ENCODE peak calls at places on chromosomes 11 and 22, in eight cellular contexts. B is dorsolateral prefrontal cortex; X is mesothelial cell of epicardium; T is T-cell; K is stimulated activated CD8-positive, alpha-beta memory T cell treated with anti-CD3 and anti-CD28 coated beads, Interleukin-2, amount 100 ng/mL, for 1 hour; E is HT-29; A is activated T-helper 1 cell treated with Interleukin-2 at 50 U/mL for 16 hours; J is DMS53. W is an unnamed sample.

GRCh38 chr22:37443977-37444376 is 16.7 kb upstream of the ELFN2 start:
- DNase-seq in B (no peak), X (no peak), T (no peak), K (no peak), E (no peak), A (no peak), J (no peak), W (no peak)

GRCh38 chr11:64655901-64656601 is 65.0 kb downstream of the SLC22A12 start:
- DNase-seq in B (no peak), X (no peak), T (no peak), K (no peak), E (no peak), A (no peak), J (no peak), W (no peak)

GRCh38 chr22:30609260-30610185 is 2.5 kb downstream of the TCN2 start:
- DNase-seq in B (no peak), X (no peak), T (no peak), K (no peak), E (peak), A (no peak), J (peak), W (no peak)

GRCh38 chr11:13917269-13917668 is 45.3 kb upstream of the SPON1 start:
- DNase-seq in B (no peak), X (no peak), T (no peak), K (no peak), E (no peak), A (no peak), J (no peak), W (no peak)

GRCh38 chr11:6258571-6258998 is 1.1 kb upstream of the CCKBR start:
- DNase-seq in B (peak), X (no peak), T (no peak), K (no peak), E (no peak), A (no peak), J (peak), W (no peak)

GRCh38 chr11:134742228-134742612 is 330.2 kb upstream of the B3GAT1 start:
- DNase-seq in B (no peak), X (no peak), T (peak), K (no peak), E (no peak), A (no peak), J (no peak), W (no peak)

GRCh38 chr22:41264408-41264941 is 21.5 kb downstream of the RANGAP1 start:
- DNase-seq in B (peak), X (no peak), T (no peak), K (no peak), E (no peak), A (no peak), J (no peak), W (no peak)

GRCh38 chr11:114296190-114296978 is at the start of gene NNMT:
- DNase-seq in B (no peak), X (no peak), T (no peak), K (no peak), E (peak), A (no peak), J (peak), W (no peak)

GRCh38 chr11:72591785-72592490 is 82.3 kb downstream of the PDE2A start:
- DNase-seq in B (peak), X (no peak), T (peak), K (peak), E (no peak), A (peak), J (no peak), W (no peak)

GRCh38 chr11:2726964-2727363 is 27.2 kb upstream of the KCNQ1OT1 start:
- DNase-seq in B (no peak), X (no peak), T (no peak), K (no peak), E (no peak), A (no peak), J (no peak), W (no peak)

GRCh38 chr11:8333431-8334401 is 70.0 kb upstream of the LMO1 start:
- DNase-seq in B (no peak), X (no peak), T (no peak), K (no peak), E (peak), A (no peak), J (peak), W (no peak)

GRCh38 chr11:123973816-123974215 is 3.8 kb downstream of the OR10S1 start:
- DNase-seq in B (no peak), X (no peak), T (no peak), K (no peak), E (no peak), A (no peak), J (peak), W (no peak)

GRCh38 chr11:61778357-61778886 is 14.0 kb downstream of the TMEM258 start:
- DNase-seq in B (no peak), X (no peak), T (no peak), K (no peak), E (no peak), A (no peak), J (no peak), W (no peak)

GRCh38 chr11:77467233-77467632 is 6.7 kb downstream of the PAK1 start:
- DNase-seq in B (no peak), X (no peak), T (no peak), K (no peak), E (peak), A (no peak), J (peak), W (no peak)

GRCh38 chr11:65225284-65226102 is 36.3 kb upstream of the POLA2 start:
- DNase-seq in B (peak), X (no peak), T (peak), K (no peak), E (no peak), A (peak), J (peak), W (no peak)

GRCh38 chr22:50115693-50116092 is 25.9 kb downstream of the MOV10L1 start:
- DNase-seq in B (no peak), X (no peak), T (no peak), K (no peak), E (no peak), A (no peak), J (no peak), W (no peak)

GRCh38 chr11:122976734-122977454 is 4.7 kb downstream of the BSX start:
- DNase-seq in B (no peak), X (no peak), T (no peak), K (no peak), E (no peak), A (no peak), J (peak), W (no peak)

GRCh38 chr11:13386567-13386966 is 76.5 kb downstream of the BTBD10 start:
- DNase-seq in B (no peak), X (no peak), T (no peak), K (no peak), E (peak), A (no peak), J (peak), W (no peak)

GRCh38 chr11:69893631-69894030 is 74.4 kb upstream of the FGF3 start:
- DNase-seq in B (no peak), X (no peak), T (no peak), K (no peak), E (no peak), A (no peak), J (no peak), W (no peak)

GRCh38 chr11:79414644-79415317 is 26.0 kb downstream of the TENM4 start:
- DNase-seq in B (no peak), X (no peak), T (no peak), K (no peak), E (no peak), A (no peak), J (no peak), W (no peak)

GRCh38 chr11:16346975-16347374 is 9.4 kb downstream of the SOX6 start:
- DNase-seq in B (no peak), X (no peak), T (no peak), K (no peak), E (no peak), A (no peak), J (no peak), W (no peak)

GRCh38 chr22:46085831-46086576 is 64.3 kb upstream of the PPARA start:
- DNase-seq in B (no peak), X (no peak), T (no peak), K (no peak), E (peak), A (no peak), J (no peak), W (no peak)

GRCh38 chr11:32088117-32088941 is 2.5 kb upstream of the RCN1 start:
- DNase-seq in B (no peak), X (no peak), T (no peak), K (no peak), E (peak), A (no peak), J (peak), W (no peak)

GRCh38 chr11:70933986-70934583 is 318.3 kb downstream of the SHANK2 start:
- DNase-seq in B (no peak), X (no peak), T (no peak), K (no peak), E (no peak), A (no peak), J (no peak), W (no peak)

GRCh38 chr11:130037058-130037457 is 32.6 kb upstream of the APLP2 start:
- DNase-seq in B (no peak), X (no peak), T (no peak), K (no peak), E (no peak), A (no peak), J (no peak), W (no peak)

GRCh38 chr11:66970808-66971442 is 4.2 kb upstream of the C11orf86 start:
- DNase-seq in B (no peak), X (no peak), T (no peak), K (no peak), E (peak), A (no peak), J (peak), W (no peak)

GRCh38 chr11:19561011-19561410 is 151.6 kb upstream of the NAV2 start:
- DNase-seq in B (no peak), X (no peak), T (no peak), K (no peak), E (no peak), A (no peak), J (no peak), W (no peak)

GRCh38 chr22:22185844-22186499 is 58.6 kb upstream of the VPREB1 start:
- DNase-seq in B (no peak), X (no peak), T (no peak), K (no peak), E (no peak), A (no peak), J (no peak), W (no peak)

GRCh38 chr11:134762248-134763029 is 350.4 kb upstream of the B3GAT1 start:
- DNase-seq in B (no peak), X (no peak), T (no peak), K (no peak), E (no peak), A (no peak), J (no peak), W (peak)

GRCh38 chr11:33734441-33735165 is 1.6 kb downstream of the CD59 start:
- DNase-seq in B (no peak), X (no peak), T (no peak), K (no peak), E (peak), A (no peak), J (no peak), W (no peak)

GRCh38 chr11:9277176-9277575 is 12.0 kb upstream of the DENND5A start:
- DNase-seq in B (no peak), X (no peak), T (no peak), K (no peak), E (no peak), A (no peak), J (no peak), W (peak)